ENCODE peak calls at places on chromosomes 12 and 14, in eight cellular contexts. Z, E, I, O, M, C, Y and Q are unnamed samples.

GRCh38 chr14:38862381-38862780 is 240.7 kb downstream of the SEC23A start:
- DNase-seq in Z (no peak), E (no peak), I (no peak), O (no peak), M (no peak), C (no peak), Y (no peak), Q (no peak)

GRCh38 chr12:106840217-106840616 is 65.7 kb downstream of the RIC8B start:
- DNase-seq in Z (peak), E (no peak), I (no peak), O (peak), M (no peak), C (no peak), Y (peak), Q (no peak)

GRCh38 chr14:67239582-67239981 is 1.7 kb upstream of the PALS1 start:
- DNase-seq in Z (no peak), E (no peak), I (no peak), O (no peak), M (no peak), C (no peak), Y (no peak), Q (no peak)

GRCh38 chr12:16034136-16034817 is 123.1 kb downstream of the DERA start:
- DNase-seq in Z (no peak), E (no peak), I (no peak), O (no peak), M (no peak), C (no peak), Y (no peak), Q (no peak)

GRCh38 chr14:60153996-60154395 is 11.2 kb downstream of the DHRS7 start:
- DNase-seq in Z (no peak), E (no peak), I (no peak), O (no peak), M (no peak), C (peak), Y (no peak), Q (peak)

GRCh38 chr14:62179367-62180018 is 417.3 kb downstream of the SNAPC1 start:
- DNase-seq in Z (peak), E (peak), I (no peak), O (peak), M (peak), C (peak), Y (peak), Q (peak)

GRCh38 chr14:81766597-81766996 is 232.9 kb upstream of the SEL1L start:
- DNase-seq in Z (no peak), E (no peak), I (no peak), O (no peak), M (no peak), C (no peak), Y (no peak), Q (no peak)

GRCh38 chr12:117124421-117125274 is 25.4 kb upstream of the TESC start:
- DNase-seq in Z (peak), E (no peak), I (no peak), O (peak), M (no peak), C (no peak), Y (no peak), Q (peak)

GRCh38 chr14:59583755-59584154 is 7.1 kb upstream of the CCDC175 start:
- DNase-seq in Z (no peak), E (no peak), I (no peak), O (peak), M (no peak), C (no peak), Y (peak), Q (no peak)

GRCh38 chr14:21098892-21099595 is 589 bp upstream of the ZNF219 start:
- DNase-seq in Z (no peak), E (no peak), I (no peak), O (no peak), M (no peak), C (no peak), Y (no peak), Q (no peak)

GRCh38 chr12:1318327-1319031 is 275.9 kb downstream of the FBXL14 start:
- DNase-seq in Z (peak), E (peak), I (no peak), O (peak), M (peak), C (peak), Y (peak), Q (peak)

GRCh38 chr12:107580750-107581529 is 104.7 kb upstream of the PWP1 start:
- DNase-seq in Z (peak), E (no peak), I (no peak), O (no peak), M (peak), C (no peak), Y (no peak), Q (no peak)

GRCh38 chr14:38078393-38078792 is 129.3 kb upstream of the SSTR1 start:
- DNase-seq in Z (no peak), E (no peak), I (peak), O (no peak), M (no peak), C (no peak), Y (no peak), Q (no peak)

GRCh38 chr14:70027785-70028428 is 148.7 kb downstream of the SMOC1 start:
- DNase-seq in Z (peak), E (peak), I (peak), O (peak), M (peak), C (peak), Y (peak), Q (peak)

GRCh38 chr14:105019861-105020814 is 745 bp downstream of the CDCA4 start:
- DNase-seq in Z (peak), E (no peak), I (peak), O (peak), M (peak), C (peak), Y (peak), Q (no peak)

GRCh38 chr12:99609455-99610181 is 37.9 kb upstream of the GARIN6 start:
- DNase-seq in Z (no peak), E (no peak), I (no peak), O (no peak), M (no peak), C (no peak), Y (no peak), Q (no peak)

GRCh38 chr12:126588586-126589249 is 1523.5 kb downstream of the AACS start:
- DNase-seq in Z (no peak), E (no peak), I (no peak), O (no peak), M (no peak), C (no peak), Y (peak), Q (no peak)

GRCh38 chr14:77866932-77867331 is 67.0 kb downstream of the ADCK1 start:
- DNase-seq in Z (no peak), E (no peak), I (no peak), O (no peak), M (no peak), C (no peak), Y (no peak), Q (no peak)

GRCh38 chr12:26054383-26054782 is 70.5 kb downstream of the BHLHE41 start:
- DNase-seq in Z (no peak), E (no peak), I (no peak), O (no peak), M (no peak), C (no peak), Y (no peak), Q (no peak)